ENCODE peak calls at places on chromosomes 4 and X, in nine cellular contexts. S, X, H, A, G, N, K, C and O are unnamed samples.
A peak's percentile ranks its signal among the peaks of the same experiment; 100 is the strongest.

GRCh38 chr4:153257966-153258365 is 53.7 kb downstream of the TRIM2 start:
- DNase-seq in A (no peak), G (no peak), N (no peak), S (no peak), H (no peak), C (no peak), X (no peak), K (no peak), O (no peak)

GRCh38 chr4:150302553-150302952 is 224.3 kb downstream of the DCLK2 start:
- DNase-seq in X (peak; percentile 29), H (peak; percentile 53), K (no peak), S (no peak), N (no peak), G (no peak), A (no peak), C (no peak), O (no peak)

GRCh38 chr4:79247695-79248394 is 78.0 kb downstream of the NAA11 start:
- DNase-seq in S (no peak), A (no peak), G (no peak), X (no peak), K (peak; percentile 22), H (no peak), C (no peak), N (no peak), O (no peak)

GRCh38 chr4:2366252-2367192 is 51.9 kb downstream of the ZFYVE28 start:
- DNase-seq in S (no peak), A (no peak), K (no peak), N (no peak), X (no peak), H (no peak), C (no peak), G (no peak), O (no peak)

GRCh38 chrX:21166302-21166982 is 207.8 kb upstream of the CNKSR2 start:
- DNase-seq in N (no peak), S (no peak), X (no peak), G (no peak), C (no peak), H (no peak), K (no peak), A (no peak), O (no peak)

GRCh38 chr4:156347412-156348075 is 393.9 kb upstream of the CTSO start:
- DNase-seq in X (no peak), C (no peak), K (no peak), N (no peak), G (no peak), A (no peak), S (no peak), H (no peak), O (no peak)

GRCh38 chr4:10102981-10103330 is 13.6 kb downstream of the WDR1 start:
- DNase-seq in N (no peak), C (no peak), X (no peak), H (no peak), G (no peak), S (no peak), A (no peak), K (no peak), O (no peak)

GRCh38 chr4:184980261-184980660 is 38.0 kb upstream of the HELT start:
- DNase-seq in H (no peak), X (no peak), S (no peak), A (no peak), G (no peak), K (no peak), N (no peak), C (no peak), O (no peak)

GRCh38 chr4:122827899-122828601 is 1.4 kb downstream of the FGF2 start:
- DNase-seq in G (peak; percentile 66), N (no peak), S (peak; percentile 74), C (peak; percentile 24), A (no peak), X (peak; percentile 22), K (no peak), H (peak; percentile 26), O (peak; percentile 89)

GRCh38 chr4:154807042-154807630 is 26.1 kb downstream of the RBM46 start:
- DNase-seq in G (no peak), A (no peak), H (no peak), S (no peak), K (no peak), C (no peak), X (no peak), N (no peak), O (no peak)

GRCh38 chr4:187378441-187378840 is 617.1 kb upstream of the ZFP42 start:
- DNase-seq in C (no peak), H (no peak), S (no peak), A (no peak), G (no peak), K (no peak), X (no peak), N (no peak), O (no peak)

GRCh38 chrX:40573763-40574162 is 7.0 kb upstream of the ATP6AP2 start:
- DNase-seq in N (no peak), X (no peak), H (no peak), C (no peak), K (no peak), A (no peak), S (no peak), G (no peak), O (no peak)

GRCh38 chrX:5644786-5645185 is 583.9 kb downstream of the NLGN4X start:
- DNase-seq in C (no peak), N (no peak), A (no peak), X (no peak), G (no peak), K (no peak), S (no peak), H (no peak), O (no peak)

GRCh38 chrX:68726366-68726765 is 78.9 kb downstream of the STARD8 start:
- DNase-seq in K (no peak), S (no peak), G (no peak), H (peak; percentile 7), C (no peak), X (no peak), A (no peak), N (no peak), O (no peak)

GRCh38 chr4:113222006-113222405 is 172.6 kb downstream of the ANK2 start:
- DNase-seq in H (no peak), C (no peak), K (no peak), N (no peak), X (no peak), A (no peak), S (no peak), G (no peak), O (no peak)

GRCh38 chrX:13077168-13077567 is 32.7 kb upstream of the FAM9C start:
- DNase-seq in K (no peak), S (peak; percentile 70), N (no peak), H (no peak), C (no peak), X (no peak), A (no peak), G (no peak), O (no peak)

GRCh38 chrX:70262952-70263567 is 3.1 kb upstream of the P2RY4 start:
- DNase-seq in A (peak; percentile 56), G (no peak), S (no peak), X (peak; percentile 18), N (peak; percentile 55), C (peak; percentile 58), K (no peak), H (peak; percentile 27), O (peak; percentile 38)

GRCh38 chr4:119314356-119314755 is 7.6 kb downstream of the FABP2 start:
- DNase-seq in H (no peak), X (no peak), N (no peak), C (peak; percentile 28), K (no peak), G (no peak), A (no peak), S (no peak), O (peak; percentile 12)

GRCh38 chr4:90121961-90122748 is 5.0 kb upstream of the CCSER1 start:
- DNase-seq in S (no peak), G (no peak), N (no peak), C (no peak), A (no peak), H (no peak), K (no peak), X (no peak), O (no peak)

GRCh38 chr4:102157984-102158383 is 187.3 kb downstream of the SLC39A8 start:
- DNase-seq in N (no peak), S (no peak), K (no peak), A (no peak), G (no peak), H (no peak), C (no peak), X (no peak), O (no peak)

GRCh38 chr4:131430302-131430701 is 1718.8 kb upstream of the PCDH10 start:
- DNase-seq in A (no peak), H (no peak), S (no peak), K (no peak), X (no peak), C (no peak), N (no peak), G (no peak), O (no peak)

DNA sequence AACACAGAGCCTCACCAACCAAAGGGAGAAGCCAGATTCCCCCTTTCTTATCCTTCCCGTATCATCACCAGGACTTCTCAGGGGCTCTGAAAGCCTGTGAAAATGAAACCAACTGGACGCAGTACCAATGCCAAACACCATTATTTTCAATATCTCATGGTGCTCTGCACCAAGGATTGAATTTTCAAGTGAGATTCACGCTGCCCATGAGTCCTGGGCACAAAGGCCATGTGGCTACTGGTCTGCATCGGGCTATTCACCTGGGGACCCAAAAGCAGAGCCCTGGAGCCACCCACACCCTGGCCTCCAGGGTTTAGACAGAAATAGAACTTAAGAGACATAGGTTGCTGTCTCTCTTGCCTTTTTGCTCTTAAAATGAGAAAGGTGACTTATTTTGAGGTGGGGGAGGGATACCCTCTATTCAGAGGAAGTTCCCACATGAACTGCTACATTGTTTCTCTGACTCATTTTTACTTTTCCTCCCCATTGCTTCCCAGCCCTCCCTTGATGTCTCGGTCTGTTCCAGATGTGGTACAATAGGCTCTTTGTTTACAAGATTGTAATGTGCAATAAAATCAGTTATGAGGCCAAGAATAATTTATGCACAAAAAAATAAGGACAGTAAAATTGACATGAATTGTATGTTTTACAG is 55.4 kb downstream of the MAML3 start:
- DNase-seq in N (no peak), X (no peak), A (no peak), C (no peak), K (no peak), H (no peak), S (no peak), G (no peak), O (no peak)
- TF ChIP-seq CTCF in N (no peak), X (no peak), A (no peak), C (no peak), K (no peak), H (no peak), S (no peak), G (no peak), O (no peak)

GRCh38 chr4:136713140-136713539 is 819.2 kb downstream of the PCDH18 start:
- DNase-seq in X (no peak), S (no peak), H (no peak), N (no peak), A (no peak), K (no peak), C (peak; percentile 8), G (no peak), O (peak; percentile 2)
- TF ChIP-seq CTCF in X (no peak), S (no peak), H (no peak), N (no peak), A (no peak), K (no peak), C (no peak), G (no peak), O (no peak)

GRCh38 chr4:182644326-182645050 is 272.7 kb downstream of the DCTD start:
- DNase-seq in H (no peak), X (no peak), A (no peak), G (no peak), C (no peak), N (no peak), K (no peak), S (no peak), O (no peak)
- TF ChIP-seq CTCF in H (no peak), X (no peak), A (no peak), G (no peak), C (no peak), N (no peak), K (no peak), S (no peak), O (no peak)

GRCh38 chr4:108048997-108049396 is 59.3 kb downstream of the HADH start:
- DNase-seq in H (no peak), X (no peak), A (no peak), S (no peak), G (no peak), N (no peak), C (no peak), K (no peak), O (no peak)
- TF ChIP-seq CTCF in H (no peak), X (no peak), A (no peak), S (no peak), G (no peak), N (no peak), C (no peak), K (no peak), O (no peak)